ENCODE peak calls at places on chromosome 14, in nine cellular contexts. One of them, this sample, is unnamed.

GRCh38 chr14:63922696-63923421 is 70.1 kb downstream of the SYNE2 start:
- DNase-seq in neural crest cell: no peak
- DNase-seq in CD4-positive, alpha-beta T cell: no peak
- DNase-seq in Calu3: peak; percentile 69
- DNase-seq in heart left ventricle: no peak
- DNase-seq in brain microvascular endothelial cell: peak; percentile 57
- DNase-seq in psoas muscle: no peak
- DNase-seq in nephron progenitor cell: no peak
- DNase-seq in astrocyte: peak; percentile 76
- DNase-seq in this sample: no peak

GRCh38 chr14:81408595-81408994 is 8.5 kb upstream of the STON2 start:
- DNase-seq in neural crest cell: no peak
- DNase-seq in CD4-positive, alpha-beta T cell: no peak
- DNase-seq in Calu3: peak; percentile 24
- DNase-seq in heart left ventricle: no peak
- DNase-seq in brain microvascular endothelial cell: no peak
- DNase-seq in psoas muscle: no peak
- DNase-seq in nephron progenitor cell: no peak
- DNase-seq in astrocyte: no peak
- DNase-seq in this sample: no peak

GRCh38 chr14:58395815-58396626 is at the start of gene TOMM20L:
- DNase-seq in neural crest cell: peak; percentile 72
- DNase-seq in CD4-positive, alpha-beta T cell: peak; percentile 48
- DNase-seq in Calu3: peak; percentile 80
- DNase-seq in heart left ventricle: peak; percentile 71
- DNase-seq in brain microvascular endothelial cell: peak; percentile 39
- DNase-seq in psoas muscle: peak; percentile 77
- DNase-seq in nephron progenitor cell: peak; percentile 81
- DNase-seq in astrocyte: peak; percentile 26
- DNase-seq in this sample: peak; percentile 6

GRCh38 chr14:104723651-104724406 is at the start of gene ADSS1:
- DNase-seq in neural crest cell: peak; percentile 64
- DNase-seq in CD4-positive, alpha-beta T cell: peak; percentile 31
- DNase-seq in Calu3: peak; percentile 74
- DNase-seq in heart left ventricle: peak; percentile 82
- DNase-seq in brain microvascular endothelial cell: no peak
- DNase-seq in psoas muscle: peak; percentile 78
- DNase-seq in nephron progenitor cell: peak; percentile 79
- DNase-seq in astrocyte: no peak
- DNase-seq in this sample: no peak

GRCh38 chr14:71117839-71118743 is 210.8 kb downstream of the PCNX1 start:
- DNase-seq in neural crest cell: no peak
- DNase-seq in CD4-positive, alpha-beta T cell: no peak
- DNase-seq in Calu3: peak; percentile 68
- DNase-seq in heart left ventricle: no peak
- DNase-seq in brain microvascular endothelial cell: peak; percentile 78
- DNase-seq in psoas muscle: no peak
- DNase-seq in nephron progenitor cell: no peak
- DNase-seq in astrocyte: peak; percentile 87
- DNase-seq in this sample: peak; percentile 87

GRCh38 chr14:96824283-96824682 is 27.1 kb downstream of the VRK1 start:
- DNase-seq in neural crest cell: no peak
- DNase-seq in CD4-positive, alpha-beta T cell: no peak
- DNase-seq in Calu3: no peak
- DNase-seq in heart left ventricle: no peak
- DNase-seq in brain microvascular endothelial cell: peak; percentile 64
- DNase-seq in psoas muscle: no peak
- DNase-seq in nephron progenitor cell: no peak
- DNase-seq in astrocyte: peak; percentile 67
- DNase-seq in this sample: peak; percentile 73

GRCh38 chr14:105139212-105139825 is 29.3 kb downstream of the JAG2 start:
- DNase-seq in neural crest cell: no peak
- DNase-seq in CD4-positive, alpha-beta T cell: no peak
- DNase-seq in Calu3: no peak
- DNase-seq in heart left ventricle: no peak
- DNase-seq in brain microvascular endothelial cell: no peak
- DNase-seq in psoas muscle: no peak
- DNase-seq in nephron progenitor cell: no peak
- DNase-seq in astrocyte: no peak
- DNase-seq in this sample: no peak

GRCh38 chr14:78153069-78153351 is 17.2 kb upstream of the NRXN3 start:
- DNase-seq in neural crest cell: no peak
- DNase-seq in CD4-positive, alpha-beta T cell: no peak
- DNase-seq in Calu3: peak; percentile 13
- DNase-seq in heart left ventricle: no peak
- DNase-seq in brain microvascular endothelial cell: no peak
- DNase-seq in psoas muscle: no peak
- DNase-seq in nephron progenitor cell: no peak
- DNase-seq in astrocyte: peak; percentile 40
- DNase-seq in this sample: no peak

GRCh38 chr14:65168840-65169239 is 66.5 kb upstream of the MAX start:
- DNase-seq in neural crest cell: no peak
- DNase-seq in CD4-positive, alpha-beta T cell: no peak
- DNase-seq in Calu3: no peak
- DNase-seq in heart left ventricle: no peak
- DNase-seq in brain microvascular endothelial cell: no peak
- DNase-seq in psoas muscle: no peak
- DNase-seq in nephron progenitor cell: no peak
- DNase-seq in astrocyte: no peak
- DNase-seq in this sample: peak; percentile 15

GRCh38 chr14:97187916-97188315 is 390.7 kb downstream of the VRK1 start:
- DNase-seq in neural crest cell: no peak
- DNase-seq in CD4-positive, alpha-beta T cell: no peak
- DNase-seq in Calu3: no peak
- DNase-seq in heart left ventricle: no peak
- DNase-seq in brain microvascular endothelial cell: no peak
- DNase-seq in psoas muscle: no peak
- DNase-seq in nephron progenitor cell: no peak
- DNase-seq in astrocyte: no peak
- DNase-seq in this sample: no peak

GRCh38 chr14:105477659-105478623 is 3.3 kb downstream of the CRIP2 start:
- DNase-seq in neural crest cell: no peak
- DNase-seq in CD4-positive, alpha-beta T cell: peak; percentile 66
- DNase-seq in Calu3: no peak
- DNase-seq in heart left ventricle: peak; percentile 73
- DNase-seq in brain microvascular endothelial cell: no peak
- DNase-seq in psoas muscle: no peak
- DNase-seq in nephron progenitor cell: peak; percentile 23
- DNase-seq in astrocyte: no peak
- DNase-seq in this sample: no peak

GRCh38 chr14:62378057-62378456 is 615.8 kb downstream of the SNAPC1 start:
- DNase-seq in neural crest cell: no peak
- DNase-seq in CD4-positive, alpha-beta T cell: no peak
- DNase-seq in Calu3: no peak
- DNase-seq in heart left ventricle: no peak
- DNase-seq in brain microvascular endothelial cell: no peak
- DNase-seq in psoas muscle: no peak
- DNase-seq in nephron progenitor cell: no peak
- DNase-seq in astrocyte: no peak
- DNase-seq in this sample: no peak

GRCh38 chr14:104194016-104194415 is 55.6 kb downstream of the KIF26A start:
- DNase-seq in neural crest cell: no peak
- DNase-seq in CD4-positive, alpha-beta T cell: no peak
- DNase-seq in Calu3: no peak
- DNase-seq in heart left ventricle: no peak
- DNase-seq in brain microvascular endothelial cell: no peak
- DNase-seq in psoas muscle: no peak
- DNase-seq in nephron progenitor cell: no peak
- DNase-seq in astrocyte: no peak
- DNase-seq in this sample: no peak

GRCh38 chr14:96782436-96782835 is 14.7 kb upstream of the VRK1 start:
- DNase-seq in neural crest cell: no peak
- DNase-seq in CD4-positive, alpha-beta T cell: no peak
- DNase-seq in Calu3: no peak
- DNase-seq in heart left ventricle: no peak
- DNase-seq in brain microvascular endothelial cell: no peak
- DNase-seq in psoas muscle: no peak
- DNase-seq in nephron progenitor cell: no peak
- DNase-seq in astrocyte: no peak
- DNase-seq in this sample: no peak

GRCh38 chr14:22531451-22532344 is 57.3 kb downstream of the DAD1 start:
- DNase-seq in neural crest cell: no peak
- DNase-seq in CD4-positive, alpha-beta T cell: no peak
- DNase-seq in Calu3: no peak
- DNase-seq in heart left ventricle: no peak
- DNase-seq in brain microvascular endothelial cell: no peak
- DNase-seq in psoas muscle: no peak
- DNase-seq in nephron progenitor cell: no peak
- DNase-seq in astrocyte: no peak
- DNase-seq in this sample: no peak

GRCh38 chr14:95895720-95896119 is 19.1 kb downstream of the TUNAR start:
- DNase-seq in neural crest cell: no peak
- DNase-seq in CD4-positive, alpha-beta T cell: no peak
- DNase-seq in Calu3: peak; percentile 53
- DNase-seq in heart left ventricle: no peak
- DNase-seq in brain microvascular endothelial cell: no peak
- DNase-seq in psoas muscle: no peak
- DNase-seq in nephron progenitor cell: peak; percentile 15
- DNase-seq in astrocyte: no peak
- DNase-seq in this sample: no peak

GRCh38 chr14:91284146-91284790 is 39.8 kb upstream of the GPR68 start:
- DNase-seq in neural crest cell: no peak
- DNase-seq in CD4-positive, alpha-beta T cell: no peak
- DNase-seq in Calu3: no peak
- DNase-seq in heart left ventricle: no peak
- DNase-seq in brain microvascular endothelial cell: peak; percentile 53
- DNase-seq in psoas muscle: no peak
- DNase-seq in nephron progenitor cell: no peak
- DNase-seq in astrocyte: peak; percentile 77
- DNase-seq in this sample: peak; percentile 69

GRCh38 chr14:29799718-29800117 is 127.9 kb downstream of the PRKD1 start:
- DNase-seq in neural crest cell: no peak
- DNase-seq in CD4-positive, alpha-beta T cell: no peak
- DNase-seq in Calu3: no peak
- DNase-seq in heart left ventricle: no peak
- DNase-seq in brain microvascular endothelial cell: no peak
- DNase-seq in psoas muscle: no peak
- DNase-seq in nephron progenitor cell: no peak
- DNase-seq in astrocyte: no peak
- DNase-seq in this sample: no peak

GRCh38 chr14:60199321-60199720 is 34.1 kb upstream of the DHRS7 start:
- DNase-seq in neural crest cell: no peak
- DNase-seq in CD4-positive, alpha-beta T cell: no peak
- DNase-seq in Calu3: no peak
- DNase-seq in heart left ventricle: no peak
- DNase-seq in brain microvascular endothelial cell: no peak
- DNase-seq in psoas muscle: no peak
- DNase-seq in nephron progenitor cell: no peak
- DNase-seq in astrocyte: no peak
- DNase-seq in this sample: no peak

GRCh38 chr14:60196291-60196690 is 31.1 kb upstream of the DHRS7 start:
- DNase-seq in neural crest cell: no peak
- DNase-seq in CD4-positive, alpha-beta T cell: no peak
- DNase-seq in Calu3: no peak
- DNase-seq in heart left ventricle: no peak
- DNase-seq in brain microvascular endothelial cell: no peak
- DNase-seq in psoas muscle: no peak
- DNase-seq in nephron progenitor cell: no peak
- DNase-seq in astrocyte: no peak
- DNase-seq in this sample: peak; percentile 44

GRCh38 chr14:60189923-60190840 is 25.0 kb upstream of the DHRS7 start:
- DNase-seq in neural crest cell: no peak
- DNase-seq in CD4-positive, alpha-beta T cell: no peak
- DNase-seq in Calu3: no peak
- DNase-seq in heart left ventricle: no peak
- DNase-seq in brain microvascular endothelial cell: no peak
- DNase-seq in psoas muscle: no peak
- DNase-seq in nephron progenitor cell: no peak
- DNase-seq in astrocyte: no peak
- DNase-seq in this sample: no peak

GRCh38 chr14:60197629-60198318 is 32.6 kb upstream of the DHRS7 start:
- DNase-seq in neural crest cell: no peak
- DNase-seq in CD4-positive, alpha-beta T cell: no peak
- DNase-seq in Calu3: no peak
- DNase-seq in heart left ventricle: no peak
- DNase-seq in brain microvascular endothelial cell: no peak
- DNase-seq in psoas muscle: no peak
- DNase-seq in nephron progenitor cell: no peak
- DNase-seq in astrocyte: no peak
- DNase-seq in this sample: peak; percentile 31

GRCh38 chr14:60195179-60195810 is 30.1 kb upstream of the DHRS7 start:
- DNase-seq in neural crest cell: no peak
- DNase-seq in CD4-positive, alpha-beta T cell: no peak
- DNase-seq in Calu3: no peak
- DNase-seq in heart left ventricle: no peak
- DNase-seq in brain microvascular endothelial cell: no peak
- DNase-seq in psoas muscle: no peak
- DNase-seq in nephron progenitor cell: no peak
- DNase-seq in astrocyte: no peak
- DNase-seq in this sample: no peak
- TF ChIP-seq CTCF in neural crest cell: no peak
- TF ChIP-seq CTCF in CD4-positive, alpha-beta T cell: no peak
- TF ChIP-seq CTCF in Calu3: no peak
- TF ChIP-seq CTCF in heart left ventricle: peak; percentile 42
- TF ChIP-seq CTCF in brain microvascular endothelial cell: no peak
- TF ChIP-seq CTCF in psoas muscle: peak; percentile 39
- TF ChIP-seq CTCF in nephron progenitor cell: no peak
- TF ChIP-seq CTCF in astrocyte: no peak
- TF ChIP-seq CTCF in this sample: no peak

GRCh38 chr14:23910876-23911210 is 42.7 kb upstream of the DHRS4 start:
- DNase-seq in neural crest cell: no peak
- DNase-seq in CD4-positive, alpha-beta T cell: no peak
- DNase-seq in Calu3: no peak
- DNase-seq in heart left ventricle: no peak
- DNase-seq in brain microvascular endothelial cell: no peak
- DNase-seq in psoas muscle: no peak
- DNase-seq in nephron progenitor cell: no peak
- DNase-seq in astrocyte: no peak
- DNase-seq in this sample: no peak
- TF ChIP-seq CTCF in neural crest cell: no peak
- TF ChIP-seq CTCF in CD4-positive, alpha-beta T cell: no peak
- TF ChIP-seq CTCF in Calu3: peak; percentile 9
- TF ChIP-seq CTCF in heart left ventricle: no peak
- TF ChIP-seq CTCF in brain microvascular endothelial cell: no peak
- TF ChIP-seq CTCF in psoas muscle: no peak
- TF ChIP-seq CTCF in nephron progenitor cell: no peak
- TF ChIP-seq CTCF in astrocyte: no peak
- TF ChIP-seq CTCF in this sample: peak; percentile 24

GRCh38 chr14:68074765-68075381 is 255.3 kb downstream of the RAD51B start:
- DNase-seq in neural crest cell: no peak
- DNase-seq in CD4-positive, alpha-beta T cell: no peak
- DNase-seq in Calu3: no peak
- DNase-seq in heart left ventricle: no peak
- DNase-seq in brain microvascular endothelial cell: no peak
- DNase-seq in psoas muscle: no peak
- DNase-seq in nephron progenitor cell: no peak
- DNase-seq in astrocyte: no peak
- DNase-seq in this sample: no peak
- TF ChIP-seq CTCF in neural crest cell: no peak
- TF ChIP-seq CTCF in CD4-positive, alpha-beta T cell: no peak
- TF ChIP-seq CTCF in Calu3: no peak
- TF ChIP-seq CTCF in heart left ventricle: no peak
- TF ChIP-seq CTCF in brain microvascular endothelial cell: no peak
- TF ChIP-seq CTCF in psoas muscle: no peak
- TF ChIP-seq CTCF in nephron progenitor cell: no peak
- TF ChIP-seq CTCF in astrocyte: no peak
- TF ChIP-seq CTCF in this sample: no peak

DNA sequence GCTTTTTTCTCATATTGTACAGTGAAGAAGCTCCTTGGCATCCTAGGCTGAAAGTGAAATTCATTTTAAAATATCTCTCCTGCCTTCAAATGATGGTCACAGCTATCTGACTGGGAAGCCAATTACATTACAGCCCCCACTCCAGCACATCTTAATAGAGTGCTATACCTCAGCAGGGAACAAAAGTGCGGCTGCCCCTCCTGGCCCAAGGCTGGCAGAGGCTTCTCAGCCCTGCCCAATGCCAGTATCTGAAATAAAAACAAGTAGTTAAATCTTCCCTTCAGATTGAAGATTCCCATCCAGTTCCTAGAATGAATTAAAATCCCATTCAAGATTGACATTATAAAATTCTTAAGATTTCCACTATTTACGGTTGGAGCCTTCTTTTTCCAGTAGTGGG is 54.9 kb upstream of the GNG2 start:
- DNase-seq in neural crest cell: no peak
- DNase-seq in CD4-positive, alpha-beta T cell: no peak
- DNase-seq in Calu3: no peak
- DNase-seq in heart left ventricle: no peak
- DNase-seq in brain microvascular endothelial cell: no peak
- DNase-seq in psoas muscle: no peak
- DNase-seq in nephron progenitor cell: no peak
- DNase-seq in astrocyte: no peak
- DNase-seq in this sample: no peak
- TF ChIP-seq CTCF in neural crest cell: no peak
- TF ChIP-seq CTCF in CD4-positive, alpha-beta T cell: peak; percentile 27
- TF ChIP-seq CTCF in Calu3: no peak
- TF ChIP-seq CTCF in heart left ventricle: no peak
- TF ChIP-seq CTCF in brain microvascular endothelial cell: peak; percentile 44
- TF ChIP-seq CTCF in psoas muscle: no peak
- TF ChIP-seq CTCF in nephron progenitor cell: no peak
- TF ChIP-seq CTCF in astrocyte: no peak
- TF ChIP-seq CTCF in this sample: peak; percentile 28